ENCODE peak calls at places on chromosome 18, in ten cellular contexts. O is esophagus muscularis mucosa, V is A549, L is ovary, T is H1, Y is stomach, E is tibial nerve, R is GM12878, D is K562, A is suprapubic skin. X is an unnamed sample.

GRCh38 chr18:47417807-47418206 is 166.3 kb upstream of the SKOR2 start:
- DNase-seq in R (no peak), O (no peak), D (no peak), E (no peak), T (no peak), A (no peak), V (no peak), L (no peak), Y (no peak), X (no peak)

GRCh38 chr18:66682855-66683322 is 79.0 kb upstream of the CDH19 start:
- DNase-seq in Y (no peak), T (no peak), R (no peak), E (peak; percentile 47), V (no peak), O (no peak), A (no peak), L (no peak), D (no peak), X (no peak)

GRCh38 chr18:59374112-59374511 is 15.0 kb upstream of the LMAN1 start:
- DNase-seq in T (no peak), A (no peak), R (no peak), L (no peak), V (no peak), E (no peak), D (no peak), O (no peak), Y (no peak), X (no peak)

GRCh38 chr18:59145055-59145454 is 5.4 kb downstream of the SEC11C start:
- DNase-seq in L (no peak), E (no peak), A (no peak), T (no peak), Y (peak; percentile 46), D (no peak), R (no peak), O (no peak), V (no peak), X (no peak)

GRCh38 chr18:63119647-63120046 is 199.9 kb downstream of the BCL2 start:
- DNase-seq in E (peak; percentile 25), D (peak; percentile 4), Y (no peak), V (peak; percentile 11), A (no peak), O (no peak), T (no peak), L (no peak), R (no peak), X (no peak)

GRCh38 chr18:10194592-10194991 is 259.8 kb upstream of the APCDD1 start:
- DNase-seq in O (no peak), Y (no peak), E (no peak), L (no peak), A (no peak), V (peak; percentile 7), D (no peak), T (no peak), R (no peak), X (no peak)

GRCh38 chr18:76823166-76823539 is 796 bp downstream of the ZNF236 start:
- DNase-seq in R (no peak), A (no peak), L (no peak), Y (no peak), V (no peak), E (no peak), D (no peak), T (peak; percentile 49), O (no peak), X (no peak)

GRCh38 chr18:24766376-24766775 is 305.9 kb downstream of the HRH4 start:
- DNase-seq in V (no peak), E (no peak), L (no peak), R (no peak), A (no peak), O (no peak), Y (no peak), T (no peak), D (no peak), X (no peak)

GRCh38 chr18:61556862-61557261 is 223.6 kb downstream of the CDH20 start:
- DNase-seq in L (no peak), A (no peak), D (no peak), T (no peak), Y (no peak), R (no peak), O (peak; percentile 17), E (no peak), V (no peak), X (no peak)

GRCh38 chr18:42730272-42730671 is 385.2 kb downstream of the RIT2 start:
- DNase-seq in T (no peak), E (no peak), L (no peak), R (no peak), D (no peak), O (no peak), Y (no peak), A (no peak), V (no peak), X (no peak)

GRCh38 chr18:68725341-68725740 is 10.4 kb upstream of the TMX3 start:
- DNase-seq in O (no peak), D (no peak), L (no peak), Y (no peak), V (no peak), A (no peak), E (no peak), T (no peak), R (no peak), X (no peak)

GRCh38 chr18:38497281-38497680 is 931.7 kb upstream of the CELF4 start:
- DNase-seq in R (no peak), E (no peak), D (no peak), L (no peak), T (no peak), Y (no peak), A (no peak), V (no peak), O (no peak), X (no peak)
- TF ChIP-seq EP300 in R (no peak), E (no peak), D (no peak), L (no peak), T (no peak), Y (no peak), A (no peak), V (no peak), O (no peak), X (no peak)

GRCh38 chr18:37253424-37254255 is 312.0 kb downstream of the CELF4 start:
- DNase-seq in R (no peak), L (peak; percentile 36), Y (peak; percentile 63), A (no peak), V (no peak), E (no peak), D (peak; percentile 76), T (peak; percentile 78), O (no peak), X (no peak)
- TF ChIP-seq EP300 in R (no peak), L (no peak), Y (no peak), A (no peak), V (no peak), E (no peak), D (no peak), T (no peak), O (no peak), X (no peak)

DNA sequence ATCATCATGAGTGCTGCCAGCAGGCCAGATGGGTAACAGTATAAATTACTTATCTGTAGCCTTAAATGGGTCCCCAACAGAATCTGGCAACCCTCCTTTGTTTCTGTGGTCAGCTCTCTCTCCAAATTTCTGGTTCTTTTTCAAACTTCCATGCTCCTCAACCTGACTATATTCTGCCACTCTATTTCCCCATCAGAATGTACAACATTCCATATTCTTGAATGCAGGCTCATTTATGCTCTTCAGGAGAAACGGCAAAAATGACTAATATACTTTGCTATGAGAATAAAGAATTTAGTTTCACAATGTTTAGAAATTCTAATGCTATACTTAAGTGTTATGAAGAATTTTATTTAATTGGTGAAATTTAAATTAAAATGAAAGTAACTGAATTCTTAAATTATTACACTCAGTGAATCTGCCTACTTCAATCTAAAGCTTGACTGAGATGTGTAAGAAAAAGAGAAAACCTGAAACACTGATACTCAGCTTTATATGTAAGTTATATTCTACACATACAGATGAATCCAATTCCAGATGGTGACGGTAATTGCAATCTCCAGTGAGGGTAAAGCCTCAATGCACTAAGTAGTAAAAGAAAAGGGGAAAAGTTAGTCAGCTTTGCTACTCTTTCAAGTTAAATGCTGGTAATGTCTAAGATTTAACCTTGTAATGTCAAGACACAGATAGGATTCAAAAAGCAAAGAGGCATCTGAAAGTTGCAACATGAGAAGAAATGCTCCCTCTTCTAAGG is 24.7 kb downstream of the LPIN2 start:
- DNase-seq in V (no peak), O (no peak), R (no peak), D (no peak), E (no peak), Y (no peak), L (no peak), T (no peak), A (no peak), X (no peak)
- TF ChIP-seq EP300 in V (no peak), O (no peak), R (no peak), D (no peak), E (no peak), Y (no peak), L (no peak), T (no peak), A (no peak), X (no peak)

DNA sequence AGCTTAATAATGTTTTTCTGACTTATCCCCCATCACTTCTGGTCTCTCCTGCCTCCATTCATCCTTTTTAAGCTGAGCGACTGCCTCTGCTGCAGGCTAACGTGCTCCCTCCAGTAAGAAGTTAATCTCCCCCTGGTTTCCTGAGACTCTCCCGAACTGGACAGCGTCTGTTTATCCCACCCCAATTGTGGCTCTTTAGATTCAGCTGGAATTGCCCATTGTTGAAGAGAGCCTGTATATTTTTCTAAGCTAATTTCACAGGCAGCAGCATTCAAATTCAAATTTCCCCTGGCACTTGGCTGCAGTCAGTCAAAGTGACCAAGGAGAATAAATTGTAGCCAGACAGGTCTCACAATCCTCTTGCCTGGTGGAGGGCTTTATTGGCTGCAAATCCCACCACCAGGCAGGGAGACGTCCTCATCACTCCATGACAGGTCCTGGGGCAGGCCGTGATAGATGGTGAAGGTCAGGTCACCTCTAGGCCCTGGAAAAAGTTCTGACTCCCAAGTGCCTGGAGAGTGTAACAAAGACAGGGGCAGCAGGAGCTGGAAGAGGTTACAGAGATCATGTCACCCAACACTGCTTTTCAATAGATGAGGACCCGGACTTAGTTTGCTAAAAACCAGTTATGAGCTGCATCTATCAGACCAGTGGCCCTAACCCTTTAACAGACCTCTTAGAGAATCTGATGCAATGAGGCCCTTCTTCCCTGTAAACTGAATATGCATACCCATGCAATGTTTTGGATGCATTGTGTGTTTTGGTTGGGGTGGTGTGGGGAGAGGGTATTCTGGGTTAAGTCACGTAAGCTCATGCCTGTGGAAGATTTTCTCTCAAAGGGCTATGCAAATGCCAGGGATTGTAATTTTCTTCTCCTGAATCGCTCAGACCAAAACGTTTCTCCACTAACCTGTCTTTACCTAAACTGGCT is 32.3 kb upstream of the C18orf32 start:
- DNase-seq in L (no peak), Y (no peak), D (no peak), O (no peak), V (no peak), A (no peak), R (no peak), E (no peak), T (no peak), X (no peak)
- TF ChIP-seq EP300 in L (no peak), Y (no peak), D (no peak), O (no peak), V (no peak), A (no peak), R (no peak), E (no peak), T (no peak), X (no peak)

X was measured in upper lobe of left lung.